ENCODE peak calls at places on chromosomes 2 and 18, in seven cellular contexts. M is CD4-positive, alpha-beta memory T cell; X is CD8-positive, alpha-beta memory T cell; Q is GM23248; U is K562; O is CD4-positive, alpha-beta T cell; K is psoas muscle. L is an unnamed sample. For H3K9me3, the result is how much of the 10 kb centered on the place peaks cover.

GRCh38 chr2:108918941-108919341 is 70.1 kb downstream of the EDAR start:
- DNase-seq in M (no peak), X (no peak), Q (no peak), U (no peak), O (no peak), K (no peak), L (no peak)

GRCh38 chr2:121018136-121019057 is 266.6 kb downstream of the TFCP2L1 start:
- DNase-seq in M (no peak), X (no peak), Q (no peak), U (peak), O (no peak), K (no peak), L (peak)

GRCh38 chr2:205700331-205701132 is 18.2 kb downstream of the NRP2 start:
- DNase-seq in M (no peak), X (no peak), Q (peak), U (no peak), O (no peak), K (no peak), L (peak)

GRCh38 chr18:28158083-28158581 is 18.8 kb downstream of the CDH2 start:
- DNase-seq in M (no peak), X (no peak), Q (no peak), U (no peak), O (no peak), K (no peak), L (no peak)

GRCh38 chr2:154570501-154570900 is 128.0 kb upstream of the KCNJ3 start:
- DNase-seq in M (no peak), X (no peak), Q (no peak), U (no peak), O (no peak), K (no peak), L (no peak)

GRCh38 chr18:47863041-47863440 is 67.4 kb downstream of the SMAD2 start:
- DNase-seq in M (no peak), X (no peak), Q (no peak), U (no peak), O (no peak), K (no peak), L (no peak)

GRCh38 chr2:38192976-38193375 is 117.0 kb upstream of the CYP1B1 start:
- DNase-seq in M (no peak), X (no peak), Q (no peak), U (no peak), O (no peak), K (no peak), L (no peak)

GRCh38 chr2:152525277-152525838 is 190.4 kb downstream of the FMNL2 start:
- DNase-seq in M (no peak), X (no peak), Q (peak), U (no peak), O (no peak), K (peak), L (no peak)

GRCh38 chr2:3278521-3279218 is 98.9 kb downstream of the EIPR1 start:
- DNase-seq in M (no peak), X (no peak), Q (no peak), U (no peak), O (no peak), K (no peak), L (no peak)

GRCh38 chr2:216283038-216283900 is 89.0 kb downstream of the MARCHF4 start:
- DNase-seq in M (no peak), X (no peak), Q (no peak), U (peak), O (no peak), K (no peak), L (no peak)

GRCh38 chr2:33275689-33276444 is 200.6 kb upstream of the RASGRP3 start:
- DNase-seq in M (peak), X (peak), Q (peak), U (peak), O (peak), K (peak), L (peak)

GRCh38 chr2:60028819-60029218 is 524.6 kb downstream of the BCL11A start:
- DNase-seq in M (no peak), X (no peak), Q (no peak), U (no peak), O (no peak), K (no peak), L (no peak)

GRCh38 chr2:174330945-174331619 is 3.7 kb upstream of the SP9 start:
- DNase-seq in M (no peak), X (no peak), Q (no peak), U (no peak), O (no peak), K (no peak), L (no peak)

GRCh38 chr2:12202702-12203101 is 456.3 kb downstream of the LPIN1 start:
- DNase-seq in M (no peak), X (no peak), Q (peak), U (no peak), O (no peak), K (no peak), L (no peak)

GRCh38 chr2:67516899-67517530 is 119.9 kb downstream of the ETAA1 start:
- DNase-seq in M (no peak), X (no peak), Q (peak), U (no peak), O (no peak), K (no peak), L (peak)

GRCh38 chr2:15704086-15704787 is 112.6 kb downstream of the DDX1 start:
- DNase-seq in M (no peak), X (no peak), Q (no peak), U (no peak), O (no peak), K (no peak), L (peak)

GRCh38 chr2:212863185-212863588 is 288.2 kb downstream of the IKZF2 start:
- DNase-seq in M (no peak), X (peak), Q (peak), U (peak), O (no peak), K (no peak), L (no peak)

GRCh38 chr18:30618567-30618966 is 424.0 kb downstream of the DSC3 start:
- DNase-seq in M (no peak), X (no peak), Q (no peak), U (no peak), O (no peak), K (no peak), L (no peak)

GRCh38 chr18:9055185-9055584 is 47.3 kb upstream of the NDUFV2 start:
- DNase-seq in M (no peak), X (no peak), Q (peak), U (no peak), O (no peak), K (no peak), L (no peak)

GRCh38 chr18:955379-956066 is 50.9 kb downstream of the ADCYAP1 start:
- DNase-seq in M (no peak), X (no peak), Q (no peak), U (no peak), O (no peak), K (no peak), L (no peak)

GRCh38 chr2:207530160-207531023 is 630 bp downstream of the CREB1 start:
- DNase-seq in M (peak), X (peak), Q (peak), U (peak), O (peak), K (peak), L (peak)

GRCh38 chr18:79477711-79478483 is 82.2 kb downstream of the NFATC1 start:
- DNase-seq in M (no peak), X (no peak), Q (no peak), U (no peak), O (no peak), K (peak), L (peak)

GRCh38 chr18:44181951-44182350 is 498.7 kb upstream of the SETBP1 start:
- DNase-seq in M (no peak), X (no peak), Q (peak), U (no peak), O (no peak), K (no peak), L (no peak)

GRCh38 chr2:64604929-64605550 is 48.7 kb downstream of the SERTAD2 start:
- DNase-seq in M (no peak), X (no peak), Q (peak), U (no peak), O (no peak), K (no peak), L (no peak)

GRCh38 chr2:62091471-62091870 is 104.4 kb upstream of the B3GNT2 start:
- DNase-seq in M (no peak), X (no peak), Q (no peak), U (no peak), O (no peak), K (no peak), L (no peak)
- H3K9me3 ChIP-seq in M (under half), X (under half), Q (under half), U (under half), O (under half), K (under half), L (under half)

GRCh38 chr2:1655461-1655860 is 88.9 kb downstream of the PXDN start:
- DNase-seq in M (no peak), X (no peak), Q (no peak), U (no peak), O (no peak), K (no peak), L (no peak)

GRCh38 chr2:1651131-1652066 is 92.9 kb downstream of the PXDN start:
- DNase-seq in M (no peak), X (no peak), Q (no peak), U (no peak), O (no peak), K (no peak), L (peak)

GRCh38 chr2:1654696-1655374 is 89.5 kb downstream of the PXDN start:
- DNase-seq in M (no peak), X (no peak), Q (peak), U (no peak), O (no peak), K (no peak), L (peak)

GRCh38 chr2:1653956-1654695 is 90.2 kb downstream of the PXDN start:
- DNase-seq in M (no peak), X (no peak), Q (peak), U (no peak), O (no peak), K (no peak), L (no peak)

DNA sequence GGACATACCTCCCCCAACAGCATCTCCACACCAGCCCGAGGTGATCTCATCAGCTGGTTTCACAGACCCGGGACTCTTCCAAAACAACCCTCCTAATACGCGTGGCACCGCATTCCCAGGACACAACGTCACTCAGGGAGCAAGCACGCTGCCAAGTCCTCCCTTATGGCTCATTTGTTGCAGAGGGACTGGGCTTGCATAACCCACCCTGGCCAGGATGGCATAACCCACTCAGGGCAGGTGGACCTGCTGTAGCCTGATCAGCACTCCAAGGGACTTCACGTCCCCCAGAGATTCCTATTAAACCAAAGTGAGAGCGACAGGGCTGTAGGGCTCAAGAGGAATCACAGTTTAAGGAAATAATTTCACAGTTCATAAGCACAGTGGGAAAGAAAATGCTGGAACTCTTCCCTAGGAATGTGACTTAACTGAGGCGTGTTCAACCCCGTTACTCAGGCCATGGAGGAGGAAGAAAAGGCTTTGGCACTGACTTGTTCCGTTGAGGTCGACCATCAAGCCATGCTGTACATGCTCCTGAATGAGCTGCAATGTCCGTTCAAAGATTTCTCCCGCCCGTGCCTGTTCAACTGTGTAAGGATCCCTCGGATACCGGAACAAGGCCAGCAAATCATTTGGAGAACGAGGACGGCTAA is 91.1 kb downstream of the PXDN start:
- DNase-seq in M (no peak), X (no peak), Q (peak), U (no peak), O (no peak), K (peak), L (peak)
- H3K27ac ChIP-seq in M (no peak), X (no peak), Q (peak), U (no peak), O (no peak), K (peak), L (peak)

GRCh38 chr2:223469270-223470057 is 132.7 kb downstream of the SCG2 start:
- DNase-seq in M (no peak), X (no peak), Q (peak), U (no peak), O (no peak), K (peak), L (no peak)
- H3K9me3 ChIP-seq in M (under half), X (under half), Q (under half), U (under half), O (under half), K (under half), L (under half)

GRCh38 chr2:7225848-7226247 is 308.6 kb downstream of the RNF144A start:
- DNase-seq in M (no peak), X (no peak), Q (no peak), U (no peak), O (no peak), K (no peak), L (no peak)
- H3K27ac ChIP-seq in M (no peak), X (no peak), Q (no peak), U (no peak), O (no peak), K (no peak), L (no peak)

GRCh38 chr18:63523660-63524059 is 18.5 kb upstream of the SERPINB12 start:
- DNase-seq in M (no peak), X (no peak), Q (peak), U (no peak), O (no peak), K (no peak), L (no peak)
- H3K9me3 ChIP-seq in M (under half), X (under half), Q (under half), U (under half), O (under half), K (under half), L (under half)

DNA sequence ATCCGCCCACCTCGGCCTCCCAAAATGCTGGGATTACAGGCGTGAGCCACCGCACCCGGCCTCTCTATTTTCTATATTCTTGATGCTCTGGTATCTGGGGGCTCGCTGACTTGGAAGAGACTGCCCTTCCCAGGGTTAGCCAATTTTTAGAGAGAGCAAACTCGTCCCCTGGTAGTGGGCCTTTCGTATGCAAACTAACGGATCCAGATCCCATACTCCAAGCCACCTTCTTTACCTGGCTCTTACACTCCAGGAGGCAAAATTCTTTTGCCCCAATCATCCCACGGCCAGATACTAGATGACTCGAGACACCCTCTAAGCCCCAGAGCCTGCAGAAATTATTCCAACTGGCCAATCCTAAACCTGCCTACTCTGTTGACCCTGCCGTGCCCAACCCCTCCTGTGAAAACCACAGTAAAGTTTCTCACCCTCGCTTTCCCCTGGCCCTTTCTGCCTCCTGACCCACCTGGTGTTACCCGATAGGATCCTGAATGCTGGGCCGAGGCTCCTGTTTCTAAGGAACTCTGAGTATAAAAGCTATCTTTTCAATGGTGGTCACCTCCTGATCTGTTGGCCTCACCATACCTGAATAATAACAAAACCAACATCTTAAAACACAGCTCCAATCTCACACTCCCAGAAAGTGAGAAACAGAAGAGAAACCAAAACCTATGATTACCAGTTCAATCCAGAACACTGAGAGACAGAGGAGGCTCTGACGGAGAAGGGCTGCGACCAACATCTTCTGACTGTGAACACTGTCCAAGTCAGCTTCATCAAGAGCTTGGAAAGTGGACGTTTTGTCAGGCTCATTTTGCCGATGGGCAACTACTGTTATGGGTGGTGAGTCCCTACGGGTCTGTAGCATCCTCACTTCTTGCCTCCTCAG is 57.6 kb upstream of the ZNF532 start:
- DNase-seq in M (no peak), X (no peak), Q (no peak), U (no peak), O (no peak), K (no peak), L (no peak)
- H3K27ac ChIP-seq in M (no peak), X (no peak), Q (no peak), U (no peak), O (no peak), K (no peak), L (no peak)